ENCODE peak calls at places on chromosomes 7 and 10, in four cellular contexts. J is psoas muscle; X is Caco-2; I is CD8-positive, alpha-beta T cell. Q is an unnamed sample.

GRCh38 chr10:13560597-13560996 is 26.2 kb upstream of the PRPF18 start:
- DNase-seq in I (no peak), X (no peak), J (no peak), Q (no peak)

GRCh38 chr7:77199008-77199966 is at the start of gene FGL2:
- DNase-seq in J (peak; percentile 52), X (no peak), I (no peak), Q (no peak)

GRCh38 chr7:6437251-6437650 is 10.5 kb downstream of the DAGLB start:
- DNase-seq in I (no peak), J (no peak), X (no peak), Q (no peak)

GRCh38 chr7:65304175-65304574 is 69.5 kb upstream of the ZNF92 start:
- DNase-seq in J (no peak), I (no peak), X (no peak), Q (no peak)

GRCh38 chr10:96402417-96403305 is 43.9 kb upstream of the OPALIN start:
- DNase-seq in I (no peak), J (no peak), X (no peak), Q (no peak)

GRCh38 chr10:46014683-46015405 is 15.6 kb downstream of the NCOA4 start:
- DNase-seq in J (no peak), I (no peak), X (peak; percentile 59), Q (no peak)

GRCh38 chr7:5491251-5492044 is 67.8 kb upstream of the TNRC18 start:
- DNase-seq in J (no peak), I (no peak), X (no peak), Q (no peak)

GRCh38 chr7:80439894-80440811 is 71.7 kb downstream of the GNAT3 start:
- DNase-seq in X (no peak), J (no peak), I (no peak), Q (no peak)

GRCh38 chr10:50417906-50418697 is 166.8 kb upstream of the ASAH2 start:
- DNase-seq in J (peak; percentile 81), I (no peak), X (peak; percentile 87), Q (peak; percentile 14)

GRCh38 chr10:78952018-78952417 is 116.7 kb upstream of the ZMIZ1 start:
- DNase-seq in J (no peak), I (no peak), X (no peak), Q (no peak)

GRCh38 chr7:43869898-43870240 is 552 bp upstream of the MRPS24 start:
- DNase-seq in J (peak; percentile 31), I (no peak), X (peak; percentile 35), Q (no peak)

GRCh38 chr7:35780070-35780469 is 20.8 kb upstream of the SEPTIN7 start:
- DNase-seq in I (no peak), X (no peak), J (no peak), Q (no peak)

GRCh38 chr10:19816420-19817250 is at the start of gene PLXDC2:
- DNase-seq in I (no peak), X (peak; percentile 30), J (peak; percentile 47), Q (peak; percentile 21)

GRCh38 chr7:27168265-27168947 is 3.1 kb upstream of the HOXA9 start:
- DNase-seq in I (no peak), J (no peak), X (no peak), Q (peak; percentile 3)

GRCh38 chr10:103757531-103758293 is 97.7 kb downstream of the SH3PXD2A start:
- DNase-seq in X (no peak), I (peak; percentile 24), J (peak; percentile 52), Q (no peak)

GRCh38 chr7:3439333-3440030 is 138.4 kb downstream of the SDK1 start:
- DNase-seq in J (no peak), I (no peak), X (no peak), Q (no peak)

GRCh38 chr10:58465641-58466040 is 47.0 kb upstream of the BICC1 start:
- DNase-seq in X (no peak), I (no peak), J (no peak), Q (no peak)

GRCh38 chr10:84665883-84666463 is 337.6 kb downstream of the CCSER2 start:
- DNase-seq in I (no peak), X (peak; percentile 62), J (no peak), Q (no peak)
- TF ChIP-seq CTCF in I (no peak), X (peak; percentile 41), J (no peak), Q (peak; percentile 15)

DNA sequence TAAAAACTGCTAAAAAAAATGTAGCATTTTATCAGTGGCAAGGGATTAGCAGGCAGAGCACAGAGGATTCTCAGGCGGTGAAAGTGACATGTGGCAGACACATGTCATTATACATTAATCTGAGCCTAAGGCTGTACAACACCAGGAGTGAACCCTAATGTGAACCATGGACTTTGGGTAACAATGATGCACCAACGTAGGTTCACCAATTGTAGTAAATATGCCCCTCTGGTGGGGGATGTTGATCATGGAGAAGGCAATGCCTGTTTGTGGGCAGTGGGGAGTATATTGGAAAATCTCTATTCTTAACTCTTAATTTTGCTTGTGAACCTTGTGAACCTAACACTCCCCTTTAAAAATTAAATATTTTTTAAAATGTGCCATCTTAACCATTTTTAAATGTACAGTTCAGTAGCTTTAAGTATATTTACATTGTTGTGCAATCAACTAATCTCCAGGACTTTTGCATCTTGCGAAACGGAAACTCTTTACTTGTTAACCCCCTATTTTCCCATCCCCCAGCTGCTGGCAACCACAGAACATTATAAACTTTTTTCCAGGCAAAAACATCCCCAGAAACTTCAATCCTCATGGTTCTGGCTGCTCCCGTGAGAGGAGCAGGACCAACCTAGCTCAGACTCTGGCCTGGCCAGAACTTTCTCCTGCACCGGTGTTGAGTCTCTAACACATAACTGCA is 29.9 kb downstream of the LRRC20 start:
- DNase-seq in X (peak; percentile 71), I (no peak), J (no peak), Q (no peak)
- H3K4me1 ChIP-seq in X (peaks cover 50% of the 10 kb centered on the region), I (no peaks in the 10 kb centered on the region), J (peaks cover 23% of the 10 kb centered on the region), Q (peaks cover 6% of the 10 kb centered on the region)

DNA sequence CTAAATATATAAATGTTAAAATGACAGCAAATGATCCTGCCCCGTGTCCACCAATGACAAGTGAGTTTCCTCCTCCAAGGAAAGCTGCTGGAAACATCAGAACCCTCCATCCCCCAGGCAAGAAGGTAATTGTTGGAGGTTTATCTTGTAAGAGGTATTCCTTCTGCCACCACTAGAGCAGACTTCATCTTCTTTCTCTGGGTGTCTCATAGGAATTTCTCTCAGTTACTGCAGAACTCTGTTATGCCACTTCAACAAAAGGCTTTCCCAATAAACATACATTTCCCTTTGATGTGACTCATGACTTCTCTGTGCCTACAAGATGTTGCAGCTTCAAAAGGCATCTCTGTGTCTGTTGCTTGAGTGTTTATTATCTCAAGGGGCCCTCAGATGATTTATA is 279.1 kb downstream of the BMPER start:
- DNase-seq in X (no peak), J (no peak), I (no peak), Q (no peak)
- TF ChIP-seq CTCF in X (no peak), J (no peak), I (no peak), Q (no peak)

GRCh38 chr10:117424171-117424570 is 48.9 kb upstream of the PDZD8 start:
- DNase-seq in I (no peak), J (no peak), X (no peak), Q (no peak)
- H3K4me1 ChIP-seq in I (no peaks in the 10 kb centered on the region), J (no peaks in the 10 kb centered on the region), X (peaks cover 37% of the 10 kb centered on the region), Q (no peaks in the 10 kb centered on the region)